ENCODE peak calls at places on chromosomes 2 and 18, in seven cellular contexts. One of them, this sample, is unnamed.
A peak's percentile ranks its signal among the peaks of the same experiment; 100 is the strongest.

GRCh38 chr18:35610089-35610488 is 28.5 kb downstream of the GALNT1 start:
- DNase-seq in NCI-H774: peak; percentile 69
- DNase-seq in AG04450: no peak
- DNase-seq in fibroblast of gingiva: no peak
- DNase-seq in Kasumi-1: no peak
- DNase-seq in Peyer's patch: no peak
- DNase-seq in fibroblast of mammary gland: no peak
- DNase-seq in this sample: no peak

GRCh38 chr18:60372598-60372997 is at the start of gene MC4R:
- DNase-seq in Kasumi-1: peak; percentile 3
- DNase-seq in fibroblast of gingiva: peak; percentile 72
- DNase-seq in AG04450: peak; percentile 58
- DNase-seq in fibroblast of mammary gland: peak; percentile 38
- DNase-seq in NCI-H774: peak; percentile 85
- DNase-seq in Peyer's patch: no peak
- DNase-seq in this sample: no peak

GRCh38 chr2:3302751-3303582 is 74.7 kb downstream of the EIPR1 start:
- DNase-seq in NCI-H774: no peak
- DNase-seq in AG04450: no peak
- DNase-seq in fibroblast of mammary gland: no peak
- DNase-seq in fibroblast of gingiva: no peak
- DNase-seq in Kasumi-1: no peak
- DNase-seq in Peyer's patch: no peak
- DNase-seq in this sample: no peak

GRCh38 chr2:201621293-201621999 is 21.9 kb downstream of the TMEM237 start:
- DNase-seq in fibroblast of gingiva: no peak
- DNase-seq in AG04450: no peak
- DNase-seq in fibroblast of mammary gland: no peak
- DNase-seq in Kasumi-1: no peak
- DNase-seq in NCI-H774: no peak
- DNase-seq in Peyer's patch: no peak
- DNase-seq in this sample: no peak

GRCh38 chr2:47360937-47361336 is 42.0 kb upstream of the MSH2 start:
- DNase-seq in AG04450: peak; percentile 23
- DNase-seq in Kasumi-1: no peak
- DNase-seq in fibroblast of gingiva: no peak
- DNase-seq in NCI-H774: no peak
- DNase-seq in fibroblast of mammary gland: peak; percentile 96
- DNase-seq in Peyer's patch: peak; percentile 77
- DNase-seq in this sample: no peak

GRCh38 chr2:230492107-230492506 is 76.1 kb downstream of the SP100 start:
- DNase-seq in fibroblast of gingiva: no peak
- DNase-seq in fibroblast of mammary gland: no peak
- DNase-seq in Peyer's patch: no peak
- DNase-seq in Kasumi-1: no peak
- DNase-seq in AG04450: no peak
- DNase-seq in NCI-H774: no peak
- DNase-seq in this sample: no peak

GRCh38 chr2:42045956-42046748 is 1.7 kb upstream of the PKDCC start:
- DNase-seq in NCI-H774: peak; percentile 49
- DNase-seq in AG04450: no peak
- DNase-seq in fibroblast of gingiva: no peak
- DNase-seq in Kasumi-1: no peak
- DNase-seq in fibroblast of mammary gland: no peak
- DNase-seq in Peyer's patch: no peak
- DNase-seq in this sample: no peak

GRCh38 chr18:32372047-32372380 is 98.7 kb downstream of the GAREM1 start:
- DNase-seq in AG04450: no peak
- DNase-seq in fibroblast of gingiva: no peak
- DNase-seq in Kasumi-1: no peak
- DNase-seq in NCI-H774: no peak
- DNase-seq in fibroblast of mammary gland: no peak
- DNase-seq in Peyer's patch: no peak
- DNase-seq in this sample: no peak

GRCh38 chr2:227301523-227301922 is 23.5 kb upstream of the MFF start:
- DNase-seq in fibroblast of mammary gland: no peak
- DNase-seq in NCI-H774: no peak
- DNase-seq in AG04450: no peak
- DNase-seq in fibroblast of gingiva: peak; percentile 3
- DNase-seq in Peyer's patch: no peak
- DNase-seq in Kasumi-1: no peak
- DNase-seq in this sample: no peak

GRCh38 chr18:3037423-3037915 is 24.5 kb upstream of the LPIN2 start:
- DNase-seq in AG04450: peak; percentile 55
- DNase-seq in fibroblast of gingiva: peak; percentile 66
- DNase-seq in NCI-H774: peak; percentile 35
- DNase-seq in fibroblast of mammary gland: peak; percentile 77
- DNase-seq in Kasumi-1: peak; percentile 21
- DNase-seq in Peyer's patch: peak; percentile 73
- DNase-seq in this sample: peak; percentile 67

GRCh38 chr18:31482051-31482450 is 15.9 kb upstream of the DSG2 start:
- DNase-seq in fibroblast of mammary gland: no peak
- DNase-seq in NCI-H774: no peak
- DNase-seq in fibroblast of gingiva: no peak
- DNase-seq in Peyer's patch: no peak
- DNase-seq in AG04450: no peak
- DNase-seq in Kasumi-1: no peak
- DNase-seq in this sample: no peak